ENCODE peak calls at places on chromosomes 7 and 10, in four cellular contexts. V, Z, P and D are unnamed samples. For H3K36me3, the result is how much of the 10 kb centered on the place peaks cover.

GRCh38 chr7:111558948-111559347 is 3.3 kb downstream of the IMMP2L start:
- DNase-seq in V (no peak), Z (no peak), P (no peak), D (peak)

GRCh38 chr7:151399906-151400305 is 9.9 kb downstream of the WDR86 start:
- DNase-seq in V (no peak), Z (no peak), P (no peak), D (no peak)

GRCh38 chr7:148883233-148884048 is 650 bp downstream of the EZH2 start:
- DNase-seq in V (no peak), Z (no peak), P (no peak), D (peak)

GRCh38 chr7:121442845-121443244 is 46.7 kb upstream of the FAM3C start:
- DNase-seq in V (no peak), Z (no peak), P (no peak), D (no peak)

GRCh38 chr10:70987396-70988130 is 99.2 kb upstream of the PCBD1 start:
- DNase-seq in V (no peak), Z (no peak), P (no peak), D (no peak)

GRCh38 chr10:114604357-114605129 is 53.5 kb downstream of the ABLIM1 start:
- DNase-seq in V (no peak), Z (no peak), P (no peak), D (no peak)

GRCh38 chr10:125933693-125934092 is 37.3 kb downstream of the FANK1 start:
- DNase-seq in V (no peak), Z (no peak), P (no peak), D (no peak)

GRCh38 chr10:4941540-4942330 is 21.5 kb upstream of the AKR1C1 start:
- DNase-seq in V (peak), Z (no peak), P (no peak), D (no peak)

GRCh38 chr7:9231683-9232082 is 798.3 kb downstream of the NXPH1 start:
- DNase-seq in V (no peak), Z (no peak), P (no peak), D (no peak)

GRCh38 chr7:26588511-26588910 is 275.9 kb downstream of the SKAP2 start:
- DNase-seq in V (no peak), Z (no peak), P (no peak), D (no peak)

GRCh38 chr10:124671486-124672075 is 72.6 kb downstream of the FAM53B start:
- DNase-seq in V (peak), Z (no peak), P (no peak), D (peak)

GRCh38 chr10:92413011-92413410 is 122.0 kb downstream of the MARCHF5 start:
- DNase-seq in V (no peak), Z (no peak), P (no peak), D (no peak)

GRCh38 chr7:143884276-143884977 is 17.5 kb downstream of the TCAF1 start:
- DNase-seq in V (no peak), Z (no peak), P (no peak), D (no peak)

GRCh38 chr10:71077143-71077581 is 135.2 kb upstream of the UNC5B start:
- DNase-seq in V (no peak), Z (no peak), P (no peak), D (peak)

GRCh38 chr7:80783688-80784327 is 135.0 kb downstream of the SEMA3C start:
- DNase-seq in V (no peak), Z (no peak), P (no peak), D (no peak)

GRCh38 chr7:17490825-17491224 is 192.4 kb downstream of the AHR start:
- DNase-seq in V (no peak), Z (no peak), P (no peak), D (no peak)

GRCh38 chr7:130207642-130208041 is at the start of gene SSMEM1:
- DNase-seq in V (no peak), Z (no peak), P (no peak), D (no peak)

GRCh38 chr7:157977717-157978470 is 609.7 kb downstream of the PTPRN2 start:
- DNase-seq in V (no peak), Z (no peak), P (no peak), D (no peak)

GRCh38 chr7:101137651-101138148 is 10.8 kb downstream of the SERPINE1 start:
- DNase-seq in V (no peak), Z (no peak), P (no peak), D (no peak)

GRCh38 chr10:23540401-23540800 is 101.5 kb downstream of the OTUD1 start:
- DNase-seq in V (no peak), Z (no peak), P (no peak), D (no peak)

GRCh38 chr7:16046045-16046444 is 359.6 kb upstream of the MEOX2 start:
- DNase-seq in V (no peak), Z (no peak), P (no peak), D (no peak)

GRCh38 chr7:4866528-4867496 is 5.0 kb upstream of the PAPOLB start:
- DNase-seq in V (no peak), Z (no peak), P (no peak), D (no peak)

GRCh38 chr7:2774280-2774679 is 69.8 kb downstream of the GNA12 start:
- DNase-seq in V (no peak), Z (no peak), P (no peak), D (no peak)

GRCh38 chr10:34628174-34628802 is 186.8 kb downstream of the PARD3 start:
- DNase-seq in V (peak), Z (no peak), P (no peak), D (peak)

GRCh38 chr10:61970182-61971015 is 68.9 kb downstream of the ARID5B start:
- DNase-seq in V (peak), Z (no peak), P (no peak), D (peak)

GRCh38 chr7:133614251-133614650 is 361.4 kb downstream of the EXOC4 start:
- DNase-seq in V (no peak), Z (no peak), P (no peak), D (no peak)

GRCh38 chr7:25901658-25902057 is 250.3 kb upstream of the NFE2L3 start:
- DNase-seq in V (no peak), Z (no peak), P (no peak), D (no peak)

GRCh38 chr7:101846800-101847538 is 29.5 kb downstream of the CUX1 start:
- DNase-seq in V (no peak), Z (no peak), P (no peak), D (no peak)

GRCh38 chr10:61994404-61995031 is 93.0 kb downstream of the ARID5B start:
- DNase-seq in V (no peak), Z (no peak), P (no peak), D (no peak)

GRCh38 chr10:63866747-63867140 is 345.5 kb downstream of the REEP3 start:
- DNase-seq in V (peak), Z (no peak), P (no peak), D (peak)

GRCh38 chr7:149620961-149621360 is 123.4 kb upstream of the ZNF746 start:
- DNase-seq in V (no peak), Z (no peak), P (no peak), D (no peak)

GRCh38 chr10:49484501-49485230 is 54.3 kb downstream of the ERCC6 start:
- DNase-seq in V (no peak), Z (no peak), P (no peak), D (no peak)

GRCh38 chr7:112939589-112940313 is 146.9 kb downstream of the GPR85 start:
- DNase-seq in V (peak), Z (peak), P (peak), D (peak)

GRCh38 chr7:112938895-112939588 is 147.6 kb downstream of the GPR85 start:
- DNase-seq in V (peak), Z (no peak), P (no peak), D (peak)

GRCh38 chr7:112937651-112938390 is 147.6 kb upstream of the TMEM168 start:
- DNase-seq in V (no peak), Z (no peak), P (no peak), D (no peak)

GRCh38 chr7:112942981-112943380 is 143.6 kb downstream of the GPR85 start:
- DNase-seq in V (no peak), Z (no peak), P (no peak), D (no peak)

GRCh38 chr7:112940314-112940732 is 146.3 kb downstream of the GPR85 start:
- DNase-seq in V (no peak), Z (no peak), P (no peak), D (no peak)
- H3K36me3 ChIP-seq in V (under half), Z (under half), P (under half), D (under half)

GRCh38 chr10:100986952-100987684 is at the start of the genes MRPL43 and TWNK:
- DNase-seq in V (peak), Z (no peak), P (no peak), D (peak)
- TF ChIP-seq TCF12 in V (peak), Z (no peak), P (no peak), D (no peak)

GRCh38 chr10:131979336-131979735 is 2.4 kb downstream of the BNIP3 start:
- DNase-seq in V (no peak), Z (no peak), P (no peak), D (no peak)
- H3K9ac ChIP-seq in V (peak), Z (no peak), P (peak), D (peak)

GRCh38 chr10:26738354-26738753 is 40.9 kb downstream of the PDSS1 start:
- DNase-seq in V (peak), Z (no peak), P (no peak), D (no peak)

GRCh38 chr10:26743091-26743490 is 45.6 kb downstream of the PDSS1 start:
- DNase-seq in V (no peak), Z (no peak), P (no peak), D (no peak)

GRCh38 chr10:26737730-26738129 is 40.2 kb downstream of the PDSS1 start:
- DNase-seq in V (no peak), Z (no peak), P (peak), D (no peak)

GRCh38 chr10:26739087-26739631 is 41.7 kb downstream of the PDSS1 start:
- DNase-seq in V (no peak), Z (no peak), P (no peak), D (no peak)

DNA sequence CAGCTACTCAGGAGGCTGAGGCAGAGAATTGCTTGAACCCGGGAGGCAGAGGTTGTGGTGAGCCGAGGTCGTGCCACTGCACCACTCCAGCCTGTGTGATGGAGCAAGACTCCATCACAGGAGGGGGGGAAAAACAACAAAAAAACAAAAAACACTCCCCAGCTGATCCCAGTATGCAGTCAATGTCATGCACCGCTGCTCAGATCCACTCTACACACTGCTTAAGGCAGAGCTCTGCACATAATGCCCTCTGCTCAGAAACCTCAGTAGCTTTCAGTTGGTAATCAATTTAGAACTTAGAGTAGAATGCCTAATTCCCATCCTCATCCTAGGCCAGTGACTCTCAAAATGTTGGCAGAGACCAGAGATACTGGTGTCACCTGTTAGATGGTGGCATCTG is 43.9 kb downstream of the PDSS1 start:
- DNase-seq in V (no peak), Z (no peak), P (no peak), D (no peak)
- H3K36me3 ChIP-seq in V (under half), Z (under half), P (under half), D (under half)

GRCh38 chr7:123026251-123026650 is 30.8 kb upstream of the TAS2R16 start:
- DNase-seq in V (no peak), Z (no peak), P (no peak), D (no peak)

GRCh38 chr7:123024989-123025758 is 29.7 kb upstream of the TAS2R16 start:
- DNase-seq in V (no peak), Z (no peak), P (no peak), D (no peak)

GRCh38 chr7:123022576-123022975 is 27.1 kb upstream of the TAS2R16 start:
- DNase-seq in V (no peak), Z (no peak), P (no peak), D (no peak)

GRCh38 chr7:123023126-123023525 is 27.6 kb upstream of the TAS2R16 start:
- DNase-seq in V (no peak), Z (no peak), P (no peak), D (no peak)
- TF ChIP-seq TCF12 in V (no peak), Z (no peak), P (no peak), D (no peak)

GRCh38 chr10:133070810-133071209 is 16.9 kb upstream of the ADGRA1 start:
- DNase-seq in V (no peak), Z (no peak), P (no peak), D (no peak)

GRCh38 chr10:133068741-133069525 is 18.8 kb upstream of the ADGRA1 start:
- DNase-seq in V (no peak), Z (no peak), P (no peak), D (no peak)

GRCh38 chr10:133068111-133068740 is 19.5 kb upstream of the ADGRA1 start:
- DNase-seq in V (no peak), Z (no peak), P (no peak), D (no peak)

GRCh38 chr10:133070402-133070801 is 17.3 kb upstream of the ADGRA1 start:
- DNase-seq in V (no peak), Z (no peak), P (no peak), D (no peak)

DNA sequence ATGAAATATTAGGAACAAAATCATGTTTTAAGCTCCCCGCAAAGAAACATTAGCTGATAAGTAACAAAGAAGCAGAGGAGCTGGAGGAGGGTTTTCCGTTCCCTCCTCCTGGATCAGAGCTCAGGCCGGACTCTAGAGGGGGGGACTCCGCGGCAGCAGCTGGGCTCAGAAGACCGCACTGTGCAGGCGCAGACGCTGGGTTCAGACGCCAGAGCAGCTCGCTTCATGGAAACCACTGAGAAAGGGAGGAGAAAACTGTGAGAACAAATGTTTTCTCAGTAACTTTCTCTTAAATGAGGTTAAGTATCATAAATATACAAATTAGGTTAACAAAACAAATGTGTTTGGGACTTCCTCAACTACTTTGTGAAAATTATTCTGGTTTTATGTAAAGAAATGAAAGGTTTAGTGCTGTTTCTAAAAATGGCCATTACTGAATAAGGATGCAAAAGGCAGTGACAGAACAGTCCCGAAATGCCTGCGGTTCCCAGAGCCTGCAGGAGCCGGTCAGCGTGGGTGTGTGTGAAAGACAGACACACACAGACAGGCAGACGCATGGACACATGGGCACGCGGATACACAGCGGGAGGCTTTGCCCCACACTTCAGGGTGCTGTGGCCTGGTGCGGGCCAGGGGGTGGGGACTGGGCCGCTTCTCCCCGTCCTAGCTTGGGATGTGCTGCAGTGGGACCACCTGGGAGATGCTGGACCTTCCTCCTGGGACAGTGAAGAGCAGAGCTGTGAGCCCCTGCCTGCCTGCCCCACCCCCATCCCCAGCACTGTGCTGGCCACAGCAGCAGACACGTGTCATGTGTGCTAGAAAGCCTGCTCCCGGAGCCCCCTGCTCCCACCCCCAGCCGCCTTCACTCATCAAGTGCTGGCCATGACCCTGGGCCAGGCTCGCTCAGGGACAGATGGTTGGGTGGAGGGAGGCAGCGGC is 20.3 kb upstream of the ADGRA1 start:
- DNase-seq in V (no peak), Z (no peak), P (no peak), D (no peak)
- H3K9ac ChIP-seq in V (no peak), Z (no peak), P (no peak), D (no peak)

GRCh38 chr7:107948645-107949442 is 54.1 kb downstream of the LAMB1 start:
- DNase-seq in V (peak), Z (no peak), P (no peak), D (no peak)

GRCh38 chr7:107951896-107952295 is 51.1 kb downstream of the LAMB1 start:
- DNase-seq in V (no peak), Z (no peak), P (no peak), D (no peak)

GRCh38 chr7:107951172-107951787 is 51.7 kb downstream of the LAMB1 start:
- DNase-seq in V (no peak), Z (no peak), P (no peak), D (no peak)

GRCh38 chr7:107946881-107947280 is 55.9 kb downstream of the DLD start:
- DNase-seq in V (no peak), Z (no peak), P (no peak), D (no peak)

DNA sequence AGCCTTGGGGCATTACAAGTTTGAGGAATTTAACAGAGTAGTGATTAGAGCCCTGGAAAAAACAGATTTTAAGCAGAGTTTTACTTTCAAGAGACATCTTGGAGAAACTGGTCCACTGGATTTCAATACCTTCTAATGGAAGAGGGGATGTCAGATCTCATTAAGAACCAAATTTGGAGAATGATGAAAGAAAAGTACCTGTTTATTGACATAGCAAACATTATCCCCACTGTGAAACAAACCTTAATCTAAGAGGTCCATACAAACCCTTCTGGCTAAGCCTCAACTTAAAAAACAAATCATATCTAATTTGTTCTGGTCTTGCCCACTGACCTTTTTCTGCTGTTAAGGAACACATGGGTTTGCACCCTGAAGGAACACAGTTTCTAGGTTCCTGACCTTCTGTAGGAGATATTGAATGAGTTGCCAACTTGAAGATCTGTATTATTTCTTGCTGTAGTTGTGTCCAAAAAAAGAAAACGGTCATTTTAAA is 53.5 kb downstream of the LAMB1 start:
- DNase-seq in V (no peak), Z (no peak), P (no peak), D (no peak)
- H3K36me3 ChIP-seq in V (under half), Z (under half), P (under half), D (half or more)

GRCh38 chr10:43849551-43849950 is 200.9 kb upstream of the ZNF32 start:
- DNase-seq in V (no peak), Z (no peak), P (no peak), D (no peak)
- TF ChIP-seq TCF12 in V (no peak), Z (no peak), P (no peak), D (no peak)